ENCODE peak calls at places on chromosome 18, in four cellular contexts. O, V, R and M are unnamed samples.

GRCh38 chr18:66211693-66212195 is 392.1 kb downstream of the CDH19 start:
- DNase-seq in O (no peak), V (no peak), R (no peak), M (no peak)

GRCh38 chr18:10119991-10120390 is 206.2 kb downstream of the VAPA start:
- DNase-seq in O (no peak), V (no peak), R (no peak), M (no peak)

GRCh38 chr18:70295633-70296188 is 6.9 kb downstream of the SOCS6 start:
- DNase-seq in O (no peak), V (no peak), R (no peak), M (no peak)

GRCh38 chr18:12748671-12749070 is 45.8 kb downstream of the PSMG2 start:
- DNase-seq in O (no peak), V (no peak), R (no peak), M (no peak)

GRCh38 chr18:48333563-48333962 is 75.6 kb downstream of the ZBTB7C start:
- DNase-seq in O (no peak), V (no peak), R (no peak), M (no peak)

GRCh38 chr18:13831864-13832508 is 8.0 kb downstream of the MC5R start:
- DNase-seq in O (no peak), V (no peak), R (no peak), M (no peak)

GRCh38 chr18:55328301-55328700 is 259.7 kb downstream of the TCF4 start:
- DNase-seq in O (peak), V (no peak), R (no peak), M (no peak)

GRCh38 chr18:80246656-80247402 is 485 bp downstream of the PARD6G start:
- DNase-seq in O (no peak), V (no peak), R (no peak), M (no peak)

GRCh38 chr18:48914581-48915251 is 36.0 kb downstream of the SMAD7 start:
- DNase-seq in O (no peak), V (no peak), R (no peak), M (no peak)

GRCh38 chr18:79423211-79424007 is 27.7 kb downstream of the NFATC1 start:
- DNase-seq in O (no peak), V (no peak), R (no peak), M (no peak)

GRCh38 chr18:57891707-57892391 is 88.7 kb upstream of the ATP8B1 start:
- DNase-seq in O (no peak), V (no peak), R (no peak), M (no peak)

GRCh38 chr18:27668126-27668525 is 483.0 kb upstream of the CHST9 start:
- DNase-seq in O (no peak), V (no peak), R (no peak), M (no peak)

GRCh38 chr18:55250729-55251128 is 291.5 kb upstream of the CCDC68 start:
- DNase-seq in O (peak), V (no peak), R (no peak), M (peak)

GRCh38 chr18:43642647-43643046 is 365.4 kb upstream of the SYT4 start:
- DNase-seq in O (no peak), V (no peak), R (no peak), M (no peak)

GRCh38 chr18:48800877-48801727 is 149.7 kb downstream of the SMAD7 start:
- DNase-seq in O (no peak), V (no peak), R (no peak), M (no peak)

GRCh38 chr18:12391487-12392136 is 14.6 kb upstream of the AFG3L2 start:
- DNase-seq in O (peak), V (peak), R (no peak), M (no peak)

GRCh38 chr18:27712066-27712465 is 464.9 kb downstream of the CDH2 start:
- DNase-seq in O (no peak), V (no peak), R (no peak), M (no peak)

GRCh38 chr18:22093731-22094374 is 75.5 kb upstream of the GATA6 start:
- DNase-seq in O (no peak), V (no peak), R (no peak), M (no peak)

GRCh38 chr18:13558132-13558531 is 168.2 kb downstream of the FAM210A start:
- DNase-seq in O (peak), V (no peak), R (peak), M (no peak)

DNA sequence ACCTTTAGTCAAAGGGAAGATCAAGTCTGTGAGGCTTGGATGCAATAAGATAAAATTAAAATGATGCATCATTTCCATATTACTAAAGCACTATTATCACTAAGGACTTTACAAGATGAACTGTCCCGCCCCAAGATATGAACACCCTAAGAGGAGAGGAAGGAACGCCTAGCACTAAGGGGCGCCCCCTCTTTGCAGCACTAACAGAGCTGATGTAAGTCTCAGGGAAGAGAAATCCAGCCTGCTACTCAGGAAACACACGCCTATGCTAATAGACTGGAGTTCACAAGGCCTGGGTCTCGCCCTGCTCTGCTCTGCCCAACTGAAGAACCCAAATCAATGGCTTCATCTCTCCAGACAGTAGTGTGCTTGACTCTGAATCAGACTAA is 6.1 kb downstream of the INO80C start:
- DNase-seq in O (no peak), V (no peak), R (no peak), M (no peak)
- H3K27ac ChIP-seq in O (peak), V (no peak), R (no peak), M (peak)

DNA sequence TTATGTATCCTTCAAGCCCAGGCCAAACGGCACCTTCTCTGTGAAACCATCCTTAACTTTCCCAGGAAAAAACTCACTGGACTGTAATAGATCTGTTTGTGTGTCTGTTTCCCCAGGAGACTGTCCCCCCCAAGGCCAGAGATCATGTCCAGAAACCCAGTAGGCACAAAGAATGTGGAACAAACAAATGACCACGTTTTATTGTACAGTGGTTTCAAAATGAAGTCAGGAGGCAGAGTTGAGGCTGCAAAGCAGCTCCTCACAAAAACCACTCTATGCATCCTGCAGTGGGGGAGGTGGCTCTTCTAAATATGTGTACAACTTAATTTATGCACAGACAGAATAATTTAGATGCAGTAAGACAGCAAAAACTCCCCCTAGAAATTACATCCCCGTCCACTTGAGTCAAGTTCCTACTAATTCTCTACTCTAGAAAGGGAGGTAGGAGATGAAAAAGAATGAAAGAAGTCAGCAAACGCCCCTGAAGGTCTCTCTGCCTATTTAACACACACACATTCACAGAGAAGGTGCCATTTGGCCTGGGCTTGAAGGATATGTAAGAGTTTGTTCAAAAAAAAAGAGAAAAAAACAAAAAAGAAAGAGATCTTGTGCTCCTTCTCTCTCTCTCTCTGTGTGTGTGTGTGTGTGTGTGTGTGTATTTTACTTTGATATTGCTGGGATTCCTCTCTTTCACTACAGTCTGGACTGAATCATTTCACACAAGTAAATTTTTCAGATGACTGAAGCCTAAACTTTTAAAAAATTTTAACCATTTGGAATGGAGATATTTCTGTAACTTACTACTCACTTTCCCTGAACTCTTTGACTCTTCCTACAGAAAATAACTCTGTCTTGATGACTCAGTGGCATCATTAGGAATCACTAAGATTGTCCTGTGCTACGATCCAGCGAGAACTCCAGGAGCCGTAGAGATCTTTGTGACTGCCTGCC is 19.5 kb downstream of the BCL2 start:
- DNase-seq in O (peak), V (peak), R (no peak), M (no peak)
- H3K27ac ChIP-seq in O (no peak), V (no peak), R (no peak), M (no peak)

DNA sequence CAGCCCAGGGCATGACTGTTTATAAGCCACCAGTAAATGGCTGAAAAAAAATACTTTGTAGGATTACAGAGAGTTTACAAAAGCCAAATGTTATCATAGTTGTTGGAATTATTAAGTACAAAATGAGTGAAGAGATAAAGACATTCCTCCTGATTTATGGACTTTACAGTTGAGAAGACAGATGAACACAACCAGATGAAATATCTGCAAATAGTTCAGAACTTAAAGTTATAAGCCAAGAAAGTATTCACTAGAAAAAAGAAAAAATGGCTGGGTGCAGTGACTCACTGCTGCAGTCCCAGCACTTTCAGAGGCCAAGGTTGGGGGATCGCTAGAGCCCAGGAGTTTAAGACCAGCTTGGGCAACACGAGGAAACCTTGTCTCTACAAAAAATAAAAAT is 11.2 kb downstream of the PMAIP1 start:
- DNase-seq in O (no peak), V (no peak), R (no peak), M (no peak)
- H3K27ac ChIP-seq in O (peak), V (no peak), R (no peak), M (no peak)

GRCh38 chr18:11324956-11325873 is 175.8 kb upstream of the PIEZO2 start:
- DNase-seq in O (peak), V (no peak), R (no peak), M (no peak)

GRCh38 chr18:11324510-11324909 is 175.1 kb upstream of the PIEZO2 start:
- DNase-seq in O (no peak), V (no peak), R (no peak), M (no peak)

GRCh38 chr18:11322006-11322405 is 172.6 kb upstream of the PIEZO2 start:
- DNase-seq in O (peak), V (no peak), R (no peak), M (no peak)

GRCh38 chr18:11322716-11323115 is 173.3 kb upstream of the PIEZO2 start:
- DNase-seq in O (no peak), V (no peak), R (no peak), M (no peak)

DNA sequence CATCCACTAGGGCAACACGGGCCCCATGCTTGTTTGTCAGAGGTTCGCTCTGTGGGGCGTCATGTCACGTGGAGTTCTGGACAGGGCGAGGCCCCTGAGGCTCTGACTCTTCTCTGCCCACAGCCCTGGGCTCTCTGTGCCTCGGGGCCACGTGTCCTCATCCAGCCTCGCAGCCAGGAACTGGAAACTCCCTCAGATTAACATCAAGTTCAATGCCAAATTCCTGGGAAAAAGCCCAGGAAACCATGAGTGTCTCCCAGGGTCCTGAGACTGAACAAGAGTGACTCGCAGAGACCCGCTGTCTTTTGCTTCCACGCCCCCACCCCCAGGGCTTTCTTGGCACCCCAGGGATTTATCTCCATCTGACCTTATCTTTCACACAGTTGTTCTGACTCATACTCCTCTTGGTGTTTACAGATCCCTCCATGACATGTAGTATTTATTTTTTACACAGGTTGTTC is 174.0 kb upstream of the PIEZO2 start:
- DNase-seq in O (peak), V (no peak), R (no peak), M (no peak)
- H3K27ac ChIP-seq in O (peak), V (no peak), R (no peak), M (no peak)

DNA sequence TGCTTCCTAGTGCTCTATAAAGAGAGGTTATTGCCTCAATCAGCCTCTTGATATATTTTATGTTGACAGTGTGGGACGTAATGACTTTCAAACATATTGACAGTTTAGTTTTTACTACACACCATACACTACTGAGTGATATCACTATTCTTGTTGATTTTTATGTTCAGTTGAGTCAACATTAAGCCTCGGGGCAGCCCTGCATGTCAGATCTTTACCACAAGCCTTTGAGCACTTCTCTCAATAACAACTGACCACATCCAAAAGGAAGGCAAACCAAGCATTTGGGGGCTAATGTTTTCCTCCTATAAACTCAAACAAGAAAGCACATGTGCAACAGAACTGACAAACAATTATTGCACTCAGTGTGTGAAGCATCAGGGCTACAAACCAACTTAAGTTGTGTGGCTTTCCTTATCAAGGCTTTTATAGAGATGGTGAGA is 448.1 kb upstream of the SLC14A2 start:
- DNase-seq in O (peak), V (no peak), R (no peak), M (no peak)
- H3K27ac ChIP-seq in O (peak), V (no peak), R (peak), M (peak)

DNA sequence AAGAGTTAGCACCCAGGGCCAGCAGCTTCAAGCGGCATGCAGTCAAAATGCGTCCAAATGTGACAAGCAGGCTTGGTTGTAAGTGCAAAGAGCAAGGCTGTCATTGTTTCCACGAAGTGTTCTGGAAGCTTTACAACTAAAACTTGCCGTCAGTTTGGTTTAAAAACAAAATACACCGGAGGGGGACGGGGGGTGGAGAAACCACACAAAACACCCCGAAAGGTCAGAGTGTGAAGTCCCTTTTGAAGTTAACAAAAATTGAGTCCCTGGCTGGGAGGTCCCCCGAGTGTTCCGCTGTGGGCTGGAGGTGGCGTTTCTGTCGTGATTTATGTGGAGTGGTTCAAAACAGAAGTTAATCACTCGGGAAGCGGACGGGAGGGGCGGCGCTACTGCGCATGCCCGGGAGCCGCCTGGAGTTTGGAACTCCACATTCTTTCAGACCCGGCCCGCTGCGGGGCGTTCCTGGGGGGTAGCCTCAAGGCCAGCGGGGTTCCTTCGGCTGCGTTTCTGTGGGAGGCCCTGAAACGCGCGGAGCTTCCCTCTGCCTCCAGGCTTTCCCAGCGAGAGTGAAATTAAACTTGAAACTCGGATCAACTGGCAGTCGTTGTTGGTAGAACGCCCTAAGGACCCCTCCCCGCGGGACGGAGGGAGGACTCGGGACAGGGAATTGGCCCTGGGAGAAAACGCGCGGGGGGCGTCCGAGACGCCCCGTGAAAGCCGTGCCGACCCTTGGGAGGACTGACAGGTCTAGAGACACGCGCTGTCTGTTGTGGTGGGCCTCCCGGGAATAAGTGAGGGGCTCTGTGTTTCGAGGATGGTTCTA is 1.4 kb downstream of the TGIF1 start:
- DNase-seq in O (peak), V (peak), R (no peak), M (no peak)
- H3K27ac ChIP-seq in O (peak), V (peak), R (peak), M (peak)

GRCh38 chr18:1292167-1292566 is 387.5 kb downstream of the ADCYAP1 start:
- DNase-seq in O (no peak), V (no peak), R (no peak), M (no peak)
- H3K27ac ChIP-seq in O (no peak), V (no peak), R (no peak), M (no peak)